ENCODE peak calls at places on chromosomes 7 and 10, in nine cellular contexts. One of them, this sample, is unnamed.

GRCh38 chr10:101436302-101436701 is 82.3 kb downstream of the BTRC start:
- DNase-seq in IMR-90: no peak
- DNase-seq in mesendoderm: no peak
- DNase-seq in Karpas-422: no peak
- DNase-seq in PC-3: no peak
- DNase-seq in DND-41: no peak
- DNase-seq in colonic mucosa: no peak
- DNase-seq in fibroblast of lung: no peak
- DNase-seq in endothelial cell of umbilical vein: no peak
- DNase-seq in this sample: no peak

GRCh38 chr10:115295213-115295805 is 202.1 kb downstream of the ATRNL1 start:
- DNase-seq in fibroblast of lung: no peak
- DNase-seq in mesendoderm: peak; percentile 39
- DNase-seq in Karpas-422: no peak
- DNase-seq in endothelial cell of umbilical vein: no peak
- DNase-seq in IMR-90: no peak
- DNase-seq in PC-3: no peak
- DNase-seq in colonic mucosa: no peak
- DNase-seq in DND-41: no peak
- DNase-seq in this sample: peak; percentile 50

GRCh38 chr10:5560844-5561703 is 36.3 kb downstream of the CALML3 start:
- DNase-seq in DND-41: no peak
- DNase-seq in Karpas-422: no peak
- DNase-seq in mesendoderm: no peak
- DNase-seq in IMR-90: no peak
- DNase-seq in colonic mucosa: no peak
- DNase-seq in fibroblast of lung: no peak
- DNase-seq in endothelial cell of umbilical vein: no peak
- DNase-seq in PC-3: no peak
- DNase-seq in this sample: peak; percentile 33

GRCh38 chr7:48811071-48811470 is 113.3 kb upstream of the CDC14C start:
- DNase-seq in Karpas-422: no peak
- DNase-seq in endothelial cell of umbilical vein: no peak
- DNase-seq in fibroblast of lung: no peak
- DNase-seq in mesendoderm: no peak
- DNase-seq in IMR-90: no peak
- DNase-seq in colonic mucosa: no peak
- DNase-seq in DND-41: no peak
- DNase-seq in PC-3: no peak
- DNase-seq in this sample: no peak

GRCh38 chr10:33772370-33773331 is 438.2 kb upstream of the NRP1 start:
- DNase-seq in Karpas-422: peak; percentile 64
- DNase-seq in IMR-90: no peak
- DNase-seq in colonic mucosa: no peak
- DNase-seq in DND-41: no peak
- DNase-seq in fibroblast of lung: no peak
- DNase-seq in PC-3: no peak
- DNase-seq in mesendoderm: peak; percentile 42
- DNase-seq in endothelial cell of umbilical vein: peak; percentile 55
- DNase-seq in this sample: peak; percentile 57

GRCh38 chr7:27781188-27781587 is 41.2 kb downstream of the TAX1BP1 start:
- DNase-seq in colonic mucosa: no peak
- DNase-seq in endothelial cell of umbilical vein: no peak
- DNase-seq in mesendoderm: no peak
- DNase-seq in PC-3: no peak
- DNase-seq in Karpas-422: no peak
- DNase-seq in fibroblast of lung: no peak
- DNase-seq in DND-41: no peak
- DNase-seq in IMR-90: no peak
- DNase-seq in this sample: no peak

GRCh38 chr10:9645404-9645803 is 1372.3 kb upstream of the CELF2 start:
- DNase-seq in Karpas-422: no peak
- DNase-seq in colonic mucosa: no peak
- DNase-seq in DND-41: no peak
- DNase-seq in fibroblast of lung: no peak
- DNase-seq in PC-3: no peak
- DNase-seq in IMR-90: no peak
- DNase-seq in endothelial cell of umbilical vein: no peak
- DNase-seq in mesendoderm: no peak
- DNase-seq in this sample: no peak

GRCh38 chr10:125038637-125039036 is 96.7 kb downstream of the ZRANB1 start:
- DNase-seq in DND-41: no peak
- DNase-seq in endothelial cell of umbilical vein: no peak
- DNase-seq in IMR-90: no peak
- DNase-seq in colonic mucosa: peak; percentile 75
- DNase-seq in fibroblast of lung: no peak
- DNase-seq in PC-3: peak; percentile 35
- DNase-seq in mesendoderm: peak; percentile 87
- DNase-seq in Karpas-422: peak; percentile 57
- DNase-seq in this sample: peak; percentile 87

GRCh38 chr7:150317748-150318444 is 5.3 kb upstream of the LRRC61 start:
- DNase-seq in endothelial cell of umbilical vein: peak; percentile 35
- DNase-seq in fibroblast of lung: peak; percentile 57
- DNase-seq in Karpas-422: no peak
- DNase-seq in mesendoderm: no peak
- DNase-seq in PC-3: no peak
- DNase-seq in colonic mucosa: no peak
- DNase-seq in IMR-90: peak; percentile 63
- DNase-seq in DND-41: no peak
- DNase-seq in this sample: peak; percentile 39

GRCh38 chr10:93746844-93747284 is 10.9 kb upstream of the LGI1 start:
- DNase-seq in endothelial cell of umbilical vein: peak; percentile 2
- DNase-seq in fibroblast of lung: peak; percentile 90
- DNase-seq in DND-41: no peak
- DNase-seq in Karpas-422: peak; percentile 59
- DNase-seq in colonic mucosa: peak; percentile 36
- DNase-seq in IMR-90: peak; percentile 89
- DNase-seq in PC-3: peak; percentile 94
- DNase-seq in mesendoderm: peak; percentile 97
- DNase-seq in this sample: peak; percentile 93

GRCh38 chr10:51416494-51416893 is 282.9 kb downstream of the CSTF2T start:
- DNase-seq in endothelial cell of umbilical vein: no peak
- DNase-seq in fibroblast of lung: no peak
- DNase-seq in Karpas-422: no peak
- DNase-seq in IMR-90: no peak
- DNase-seq in mesendoderm: no peak
- DNase-seq in DND-41: no peak
- DNase-seq in PC-3: no peak
- DNase-seq in colonic mucosa: no peak
- DNase-seq in this sample: no peak

GRCh38 chr7:139591550-139592195 is 68.2 kb downstream of the CLEC2L start:
- DNase-seq in Karpas-422: no peak
- DNase-seq in PC-3: no peak
- DNase-seq in endothelial cell of umbilical vein: no peak
- DNase-seq in fibroblast of lung: no peak
- DNase-seq in DND-41: no peak
- DNase-seq in mesendoderm: no peak
- DNase-seq in IMR-90: no peak
- DNase-seq in colonic mucosa: no peak
- DNase-seq in this sample: no peak

GRCh38 chr10:97892506-97892905 is 42.9 kb downstream of the GOLGA7B start:
- DNase-seq in Karpas-422: no peak
- DNase-seq in endothelial cell of umbilical vein: no peak
- DNase-seq in PC-3: no peak
- DNase-seq in mesendoderm: no peak
- DNase-seq in colonic mucosa: no peak
- DNase-seq in DND-41: no peak
- DNase-seq in fibroblast of lung: no peak
- DNase-seq in IMR-90: no peak
- DNase-seq in this sample: no peak

GRCh38 chr7:42069625-42070024 is 167.4 kb downstream of the GLI3 start:
- DNase-seq in colonic mucosa: no peak
- DNase-seq in Karpas-422: no peak
- DNase-seq in IMR-90: no peak
- DNase-seq in mesendoderm: no peak
- DNase-seq in DND-41: no peak
- DNase-seq in endothelial cell of umbilical vein: no peak
- DNase-seq in fibroblast of lung: no peak
- DNase-seq in PC-3: no peak
- DNase-seq in this sample: no peak

GRCh38 chr7:44147026-44147881 is 6.1 kb upstream of the MYL7 start:
- DNase-seq in endothelial cell of umbilical vein: no peak
- DNase-seq in IMR-90: no peak
- DNase-seq in Karpas-422: no peak
- DNase-seq in DND-41: no peak
- DNase-seq in PC-3: no peak
- DNase-seq in fibroblast of lung: peak; percentile 27
- DNase-seq in colonic mucosa: no peak
- DNase-seq in mesendoderm: peak; percentile 35
- DNase-seq in this sample: peak; percentile 64

GRCh38 chr7:26553582-26553981 is 261.9 kb downstream of the SNX10 start:
- DNase-seq in endothelial cell of umbilical vein: no peak
- DNase-seq in mesendoderm: no peak
- DNase-seq in PC-3: no peak
- DNase-seq in IMR-90: no peak
- DNase-seq in colonic mucosa: no peak
- DNase-seq in fibroblast of lung: no peak
- DNase-seq in Karpas-422: no peak
- DNase-seq in DND-41: no peak
- DNase-seq in this sample: no peak

GRCh38 chr7:129949292-129950133 is 3.2 kb downstream of the UBE2H start:
- DNase-seq in PC-3: peak; percentile 83
- DNase-seq in IMR-90: peak; percentile 85
- DNase-seq in Karpas-422: peak; percentile 71
- DNase-seq in endothelial cell of umbilical vein: peak; percentile 82
- DNase-seq in mesendoderm: peak; percentile 78
- DNase-seq in colonic mucosa: peak; percentile 32
- DNase-seq in fibroblast of lung: peak; percentile 90
- DNase-seq in DND-41: no peak
- DNase-seq in this sample: peak; percentile 82

GRCh38 chr10:121325490-121326231 is 272.6 kb downstream of the FGFR2 start:
- DNase-seq in Karpas-422: no peak
- DNase-seq in DND-41: no peak
- DNase-seq in endothelial cell of umbilical vein: no peak
- DNase-seq in mesendoderm: no peak
- DNase-seq in fibroblast of lung: no peak
- DNase-seq in PC-3: peak; percentile 77
- DNase-seq in colonic mucosa: no peak
- DNase-seq in IMR-90: no peak
- DNase-seq in this sample: no peak

GRCh38 chr7:37901890-37902524 is 14.6 kb downstream of the SFRP4 start:
- DNase-seq in mesendoderm: peak; percentile 54
- DNase-seq in Karpas-422: no peak
- DNase-seq in fibroblast of lung: peak; percentile 36
- DNase-seq in DND-41: no peak
- DNase-seq in IMR-90: peak; percentile 4
- DNase-seq in PC-3: peak; percentile 73
- DNase-seq in colonic mucosa: no peak
- DNase-seq in endothelial cell of umbilical vein: no peak
- DNase-seq in this sample: no peak

GRCh38 chr7:157355784-157356511 is 19.1 kb downstream of the DNAJB6 start:
- DNase-seq in mesendoderm: no peak
- DNase-seq in colonic mucosa: no peak
- DNase-seq in IMR-90: peak; percentile 13
- DNase-seq in DND-41: no peak
- DNase-seq in endothelial cell of umbilical vein: no peak
- DNase-seq in fibroblast of lung: peak; percentile 9
- DNase-seq in PC-3: peak; percentile 43
- DNase-seq in Karpas-422: no peak
- DNase-seq in this sample: no peak

GRCh38 chr10:107163904-107164861 is at the start of gene SORCS1:
- DNase-seq in IMR-90: no peak
- DNase-seq in DND-41: no peak
- DNase-seq in colonic mucosa: peak; percentile 23
- DNase-seq in endothelial cell of umbilical vein: no peak
- DNase-seq in mesendoderm: peak; percentile 59
- DNase-seq in PC-3: no peak
- DNase-seq in fibroblast of lung: no peak
- DNase-seq in Karpas-422: no peak
- DNase-seq in this sample: peak; percentile 86
- H3K4me3 ChIP-seq in IMR-90: no peak within 1 kb of the TSS
- H3K4me3 ChIP-seq in DND-41: no peak within 1 kb of the TSS
- H3K4me3 ChIP-seq in colonic mucosa: peak within 1 kb of the TSS; percentile 33
- H3K4me3 ChIP-seq in endothelial cell of umbilical vein: no peak within 1 kb of the TSS
- H3K4me3 ChIP-seq in mesendoderm: peak within 1 kb of the TSS; percentile 25
- H3K4me3 ChIP-seq in PC-3: no peak within 1 kb of the TSS
- H3K4me3 ChIP-seq in fibroblast of lung: no peak within 1 kb of the TSS
- H3K4me3 ChIP-seq in Karpas-422: no peak within 1 kb of the TSS
- H3K4me3 ChIP-seq in this sample: peak within 1 kb of the TSS; percentile 96

GRCh38 chr7:142855401-142855743 is 496 bp downstream of the EPHB6 start:
- DNase-seq in fibroblast of lung: peak; percentile 5
- DNase-seq in colonic mucosa: no peak
- DNase-seq in DND-41: no peak
- DNase-seq in PC-3: no peak
- DNase-seq in Karpas-422: no peak
- DNase-seq in endothelial cell of umbilical vein: no peak
- DNase-seq in IMR-90: no peak
- DNase-seq in mesendoderm: peak; percentile 25
- DNase-seq in this sample: no peak
- H3K9ac ChIP-seq in fibroblast of lung: no peak overlapping the region
- H3K9ac ChIP-seq in colonic mucosa: no peak overlapping the region
- H3K9ac ChIP-seq in DND-41: peak overlapping the region; percentile 78
- H3K9ac ChIP-seq in PC-3: peak overlapping the region; percentile 93
- H3K9ac ChIP-seq in Karpas-422: no peak overlapping the region
- H3K9ac ChIP-seq in endothelial cell of umbilical vein: no peak overlapping the region
- H3K9ac ChIP-seq in IMR-90: no peak overlapping the region
- H3K9ac ChIP-seq in mesendoderm: peak overlapping the region; percentile 74
- H3K9ac ChIP-seq in this sample: no peak overlapping the region

DNA sequence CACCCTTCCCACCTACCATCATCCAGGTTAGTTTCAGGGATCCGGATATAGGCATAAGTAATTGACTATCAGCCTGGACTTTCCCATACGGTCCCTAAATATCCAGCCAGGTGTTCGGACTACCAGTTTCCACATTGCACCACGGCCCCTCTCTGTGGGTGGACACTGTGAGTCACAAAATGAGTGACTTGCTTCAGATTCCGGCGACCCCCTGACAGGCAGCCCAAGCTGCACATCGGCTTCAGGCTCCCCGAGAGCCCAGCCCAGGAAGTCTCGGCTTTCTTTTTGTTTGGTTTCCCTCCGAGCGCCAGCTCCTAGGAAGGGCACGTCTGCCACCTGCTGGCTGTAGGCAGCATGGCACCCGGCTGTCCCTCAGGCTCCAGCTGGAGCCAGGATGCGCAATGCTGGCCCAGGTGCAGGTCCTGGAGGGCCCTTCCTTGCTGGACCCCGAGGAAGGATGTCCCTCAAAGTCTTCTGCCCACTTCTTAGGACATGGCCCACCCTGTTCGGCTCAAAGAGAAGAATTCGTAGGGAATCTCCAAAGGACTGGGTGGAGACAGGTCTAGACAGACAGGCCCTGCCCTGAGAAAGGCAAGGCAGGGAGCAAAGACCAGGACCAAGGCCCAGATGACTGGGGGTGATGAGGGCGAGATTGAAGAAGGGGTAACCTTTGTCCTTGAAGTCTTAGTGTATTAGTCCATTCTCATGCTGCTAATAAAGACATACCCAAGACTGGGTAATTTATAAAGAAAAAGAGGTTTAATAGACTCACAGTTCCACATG is 10.6 kb downstream of the HABP2 start:
- DNase-seq in mesendoderm: peak; percentile 75
- DNase-seq in DND-41: peak; percentile 80
- DNase-seq in IMR-90: peak; percentile 54
- DNase-seq in endothelial cell of umbilical vein: peak; percentile 68
- DNase-seq in colonic mucosa: peak; percentile 84
- DNase-seq in Karpas-422: peak; percentile 90
- DNase-seq in PC-3: peak; percentile 75
- DNase-seq in fibroblast of lung: peak; percentile 63
- DNase-seq in this sample: peak; percentile 94
- H3K4me3 ChIP-seq in mesendoderm: no peak overlapping the region
- H3K4me3 ChIP-seq in DND-41: no peak overlapping the region
- H3K4me3 ChIP-seq in IMR-90: peak overlapping the region; percentile 43
- H3K4me3 ChIP-seq in endothelial cell of umbilical vein: peak overlapping the region; percentile 41
- H3K4me3 ChIP-seq in colonic mucosa: peak overlapping the region; percentile 38
- H3K4me3 ChIP-seq in Karpas-422: no peak overlapping the region
- H3K4me3 ChIP-seq in PC-3: peak overlapping the region; percentile 76
- H3K4me3 ChIP-seq in fibroblast of lung: peak overlapping the region; percentile 35
- H3K4me3 ChIP-seq in this sample: no peak overlapping the region

GRCh38 chr10:307659-308058 is 172.4 kb downstream of the ZMYND11 start:
- DNase-seq in IMR-90: no peak
- DNase-seq in DND-41: no peak
- DNase-seq in colonic mucosa: no peak
- DNase-seq in Karpas-422: no peak
- DNase-seq in endothelial cell of umbilical vein: no peak
- DNase-seq in fibroblast of lung: no peak
- DNase-seq in mesendoderm: no peak
- DNase-seq in PC-3: no peak
- DNase-seq in this sample: no peak
- H3K9ac ChIP-seq in IMR-90: no peak overlapping the region
- H3K9ac ChIP-seq in DND-41: no peak overlapping the region
- H3K9ac ChIP-seq in colonic mucosa: no peak overlapping the region
- H3K9ac ChIP-seq in Karpas-422: no peak overlapping the region
- H3K9ac ChIP-seq in endothelial cell of umbilical vein: no peak overlapping the region
- H3K9ac ChIP-seq in fibroblast of lung: no peak overlapping the region
- H3K9ac ChIP-seq in mesendoderm: no peak overlapping the region
- H3K9ac ChIP-seq in PC-3: no peak overlapping the region
- H3K9ac ChIP-seq in this sample: no peak overlapping the region

This sample was measured in endodermal cell.